ENCODE peak calls at places on chromosomes 11 and 22, in eight cellular contexts. D, V, J, E, S, W, K and M are unnamed samples.
A peak's percentile ranks its signal among the peaks of the same experiment; 100 is the strongest.

GRCh38 chr11:2213890-2214526 is 42.4 kb upstream of the TH start:
- DNase-seq in K (no peak), S (no peak), W (no peak), J (peak; percentile 76), D (no peak), V (no peak), E (no peak), M (no peak)

GRCh38 chr11:70191495-70192140 is 11.5 kb upstream of the FADD start:
- DNase-seq in S (peak; percentile 79), V (peak; percentile 83), J (no peak), W (peak; percentile 79), E (peak; percentile 66), D (no peak), K (peak; percentile 82), M (peak; percentile 87)

GRCh38 chr22:19291218-19291579 is 320 bp downstream of the CLTCL1 start:
- DNase-seq in D (no peak), W (no peak), K (peak; percentile 56), V (peak; percentile 53), J (peak; percentile 88), S (peak; percentile 48), E (peak; percentile 42), M (peak; percentile 49)

GRCh38 chr22:23230348-23231068 is 50.2 kb downstream of the BCR start:
- DNase-seq in K (no peak), E (no peak), W (no peak), J (no peak), V (no peak), S (no peak), D (no peak), M (no peak)

GRCh38 chr11:61860054-61860903 is 31.1 kb downstream of the FADS3 start:
- DNase-seq in S (peak; percentile 77), E (peak; percentile 82), D (no peak), J (no peak), W (peak; percentile 42), V (peak; percentile 58), K (peak; percentile 59), M (peak; percentile 86)

GRCh38 chr11:72676874-72677341 is 2.7 kb upstream of the PDE2A start:
- DNase-seq in S (peak; percentile 66), E (peak; percentile 68), J (peak; percentile 91), K (peak; percentile 75), D (no peak), W (peak; percentile 32), V (peak; percentile 73), M (peak; percentile 81)

GRCh38 chr22:32531955-32532818 is 57.6 kb downstream of the FBXO7 start:
- DNase-seq in V (peak; percentile 58), W (no peak), K (peak; percentile 43), D (no peak), S (peak; percentile 95), J (peak; percentile 98), E (peak; percentile 95), M (peak; percentile 65)

GRCh38 chr11:44256673-44257291 is 53.2 kb downstream of the ALX4 start:
- DNase-seq in E (no peak), D (no peak), K (no peak), J (peak; percentile 78), W (no peak), V (no peak), S (peak; percentile 52), M (peak; percentile 30)

GRCh38 chr11:125679837-125680236 is 810 bp downstream of the ACRV1 start:
- DNase-seq in V (no peak), W (no peak), K (no peak), D (no peak), J (no peak), S (no peak), E (no peak), M (no peak)

GRCh38 chr11:125674210-125674609 is 6.4 kb downstream of the ACRV1 start:
- DNase-seq in S (no peak), V (no peak), W (no peak), E (no peak), D (no peak), K (no peak), J (no peak), M (no peak)

GRCh38 chr11:125675196-125675595 is 5.5 kb downstream of the ACRV1 start:
- DNase-seq in W (no peak), S (no peak), E (no peak), D (no peak), V (no peak), J (no peak), K (no peak), M (no peak)

GRCh38 chr11:125680747-125681146 is at the start of gene ACRV1:
- DNase-seq in J (no peak), D (no peak), S (no peak), W (no peak), K (no peak), E (no peak), V (no peak), M (no peak)

GRCh38 chr11:125679397-125679796 is 1.2 kb downstream of the ACRV1 start:
- DNase-seq in K (no peak), E (no peak), D (no peak), W (no peak), S (no peak), V (no peak), J (no peak), M (no peak)
- TF ChIP-seq CTCF in K (no peak), E (no peak), D (no peak), W (peak; percentile 20), S (no peak), V (peak; percentile 30), J (no peak), M (no peak)

DNA sequence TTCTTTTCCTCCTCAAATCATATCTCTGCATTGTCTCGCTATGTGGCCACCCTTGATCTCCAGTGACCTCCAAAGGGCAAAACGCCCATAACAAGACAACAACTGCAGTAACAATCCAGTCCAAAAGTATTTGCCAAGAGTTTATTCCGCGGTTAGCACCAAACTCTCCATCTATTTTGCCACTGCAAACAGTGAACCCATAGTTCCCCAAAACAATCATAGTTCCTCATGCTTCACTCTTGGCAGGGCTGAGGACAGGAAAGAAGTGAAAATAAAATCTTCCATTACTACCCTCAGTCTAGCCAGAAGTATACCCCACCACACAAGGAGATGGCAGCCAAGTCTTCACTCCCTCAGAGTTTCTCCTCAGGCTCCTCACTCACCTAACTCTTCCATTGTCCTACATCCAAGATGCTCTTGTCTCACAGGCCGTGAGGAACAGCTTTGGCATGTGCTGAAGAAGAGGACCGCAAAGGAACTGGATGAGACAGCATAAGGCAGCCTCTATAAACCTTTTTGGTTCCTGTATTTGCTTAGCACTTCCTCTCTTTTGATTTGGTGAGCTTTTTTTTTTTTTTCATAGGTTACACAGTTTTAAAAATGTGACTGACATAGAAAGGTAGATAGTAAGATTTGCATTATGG is at the start of gene LPXN:
- DNase-seq in D (no peak), K (no peak), V (peak; percentile 85), S (no peak), E (no peak), W (no peak), J (no peak), M (no peak)
- TF ChIP-seq POLR2A in D (no peak), K (no peak), V (no peak), S (no peak), E (no peak), W (no peak), J (no peak), M (no peak)

DNA sequence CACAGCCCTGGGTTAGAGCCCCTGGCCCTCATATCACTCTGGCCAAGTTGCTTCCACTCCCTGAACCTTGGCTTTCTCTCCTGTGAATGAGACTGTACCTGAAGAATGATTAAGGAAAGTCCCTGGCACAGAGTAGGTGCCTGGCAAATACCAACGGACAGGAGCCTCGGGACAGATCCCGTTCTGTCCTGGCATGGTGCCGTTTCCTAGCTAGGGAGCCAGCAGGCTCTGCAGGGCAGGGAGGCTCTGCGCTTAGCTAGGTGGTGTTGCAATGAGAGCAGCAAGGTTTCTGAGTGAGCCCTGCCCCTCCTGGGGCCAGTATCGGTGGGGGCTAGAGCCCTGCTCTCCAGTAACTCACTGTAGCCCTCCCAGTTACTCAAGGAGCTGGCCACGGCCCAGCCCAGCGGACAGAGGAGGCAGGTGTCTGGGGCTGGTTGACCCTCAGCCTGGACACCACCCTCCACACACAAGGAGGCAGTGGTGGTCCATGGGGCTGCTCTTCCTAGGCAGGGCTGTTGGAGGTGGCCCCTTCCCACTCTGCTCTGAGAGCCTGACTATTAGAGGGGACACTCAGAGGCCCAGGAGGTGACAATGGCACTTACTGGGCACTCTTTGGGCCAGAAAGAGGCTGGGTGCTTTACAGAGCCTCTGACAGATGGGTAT is 74.4 kb downstream of the NFAM1 start:
- DNase-seq in W (no peak), V (no peak), S (peak; percentile 75), K (peak; percentile 94), E (no peak), J (peak; percentile 92), D (no peak), M (no peak)
- TF ChIP-seq CTCF in W (no peak), V (no peak), S (no peak), K (no peak), E (no peak), J (no peak), D (no peak), M (no peak)

GRCh38 chr11:64208086-64208795 is 1.7 kb downstream of the FERMT3 start:
- DNase-seq in E (no peak), V (no peak), S (no peak), K (no peak), J (no peak), D (no peak), W (no peak), M (no peak)

GRCh38 chr11:64210301-64211020 is 3.9 kb downstream of the FERMT3 start:
- DNase-seq in E (no peak), W (no peak), K (no peak), S (no peak), J (no peak), V (no peak), D (no peak), M (no peak)

GRCh38 chr11:64207247-64208085 is 945 bp downstream of the FERMT3 start:
- DNase-seq in V (peak; percentile 90), W (no peak), K (peak; percentile 42), D (no peak), E (peak; percentile 72), S (peak; percentile 80), J (peak; percentile 92), M (no peak)

GRCh38 chr11:64209563-64209843 is 3.0 kb downstream of the FERMT3 start:
- DNase-seq in D (no peak), J (no peak), E (no peak), V (no peak), W (no peak), S (no peak), K (no peak), M (no peak)

DNA sequence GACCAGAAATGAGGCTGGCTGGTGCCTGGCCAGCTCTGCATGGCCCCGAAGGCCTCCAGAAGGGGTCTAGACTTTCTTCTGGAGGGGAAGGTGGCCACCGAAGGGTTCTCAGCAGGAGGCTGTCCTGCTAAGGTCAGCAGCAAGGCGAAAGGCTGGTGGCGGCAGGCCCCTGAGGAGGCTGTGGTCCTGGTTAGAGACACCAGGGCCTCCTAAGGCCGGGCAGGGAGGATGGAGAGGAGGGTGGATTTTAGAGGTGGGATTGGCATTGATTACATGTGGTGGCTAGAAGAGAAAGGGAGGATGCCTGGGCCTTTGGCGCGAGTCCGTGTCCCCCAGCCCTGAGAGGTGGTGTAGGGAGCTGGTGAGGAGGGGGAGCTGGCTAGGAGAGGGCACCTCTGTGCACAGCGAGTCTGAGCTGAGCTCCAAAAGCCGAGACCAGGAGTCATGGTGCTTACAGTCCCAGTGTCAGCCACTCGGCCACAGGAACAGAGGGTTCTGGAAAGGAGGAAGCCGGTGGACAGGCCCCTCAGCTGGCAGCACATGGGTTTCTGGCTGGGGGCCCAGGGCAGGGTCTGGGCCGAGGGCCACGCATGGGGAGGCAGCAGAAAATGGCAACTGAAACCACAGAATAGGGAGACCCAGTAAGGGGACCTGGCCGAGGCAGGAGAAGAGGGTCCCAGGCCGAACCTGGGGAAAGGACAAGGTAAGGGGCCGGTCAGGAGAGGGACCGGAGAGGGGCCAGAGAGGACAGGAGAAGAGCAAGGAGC is 2.5 kb downstream of the FERMT3 start:
- DNase-seq in J (no peak), V (no peak), W (no peak), D (no peak), E (no peak), K (no peak), S (no peak), M (peak; percentile 12)
- TF ChIP-seq POLR2A in J (no peak), V (no peak), W (no peak), D (no peak), E (no peak), K (no peak), S (no peak), M (no peak)

GRCh38 chr11:71425409-71425808 is 22.8 kb downstream of the DHCR7 start:
- DNase-seq in W (peak; percentile 16), K (no peak), D (no peak), J (no peak), E (no peak), V (no peak), S (no peak), M (no peak)
- TF ChIP-seq CTCF in W (no peak), K (no peak), D (no peak), J (no peak), E (no peak), V (no peak), S (no peak), M (no peak)